ENCODE peak calls at places on chromosomes 16 and 17, in five cellular contexts. Z, T, G, X and V are unnamed samples.

GRCh38 chr16:85528528-85529387 is 84.4 kb upstream of the GSE1 start:
- DNase-seq in T (no peak), X (no peak), Z (no peak), G (no peak), V (no peak)

GRCh38 chr17:77375917-77376651 is 235.3 kb downstream of the SEC14L1 start:
- DNase-seq in T (peak; percentile 57), X (peak; percentile 92), G (peak; percentile 67), Z (no peak), V (no peak)

GRCh38 chr17:64413505-64413904 is 22.8 kb upstream of the PECAM1 start:
- DNase-seq in T (peak; percentile 27), Z (no peak), X (no peak), G (no peak), V (no peak)

GRCh38 chr16:77564791-77565390 is 130.1 kb upstream of the ADAMTS18 start:
- DNase-seq in G (no peak), Z (no peak), X (peak; percentile 8), T (peak; percentile 52), V (no peak)

GRCh38 chr16:14092579-14092978 is 21.5 kb downstream of the MRTFB start:
- DNase-seq in X (peak; percentile 24), T (no peak), G (no peak), Z (no peak), V (no peak)

GRCh38 chr17:81127526-81128177 is 37.7 kb upstream of the PVALEF start:
- DNase-seq in X (no peak), T (no peak), Z (no peak), G (no peak), V (no peak)

GRCh38 chr17:54901230-54901847 is 687 bp downstream of the TOM1L1 start:
- DNase-seq in X (peak; percentile 8), G (peak; percentile 34), T (peak; percentile 39), Z (no peak), V (no peak)

GRCh38 chr17:55720917-55721836 is 1.5 kb downstream of the TMEM100 start:
- DNase-seq in T (no peak), G (no peak), X (no peak), Z (no peak), V (no peak)

GRCh38 chr17:58873926-58874325 is 118.3 kb downstream of the PPM1E start:
- DNase-seq in G (no peak), Z (no peak), X (no peak), T (no peak), V (no peak)

GRCh38 chr16:11224894-11225676 is 30.9 kb downstream of the SOCS1 start:
- DNase-seq in T (no peak), G (no peak), X (peak; percentile 28), Z (no peak), V (no peak)

GRCh38 chr16:85334718-85335583 is 222.7 kb upstream of the CIBAR2 start:
- DNase-seq in T (peak; percentile 81), G (peak; percentile 77), Z (peak; percentile 51), X (no peak), V (no peak)

GRCh38 chr16:48008011-48008410 is 147.8 kb downstream of the ABCC12 start:
- DNase-seq in T (no peak), X (no peak), Z (no peak), G (peak; percentile 4), V (peak; percentile 11)

GRCh38 chr16:1055557-1055924 is 17.0 kb upstream of the SSTR5 start:
- DNase-seq in X (no peak), Z (no peak), G (no peak), T (no peak), V (no peak)

GRCh38 chr16:72285324-72285723 is 113.4 kb upstream of the PMFBP1 start:
- DNase-seq in X (no peak), T (no peak), Z (no peak), G (peak; percentile 39), V (peak; percentile 47)

GRCh38 chr17:83117594-83117993 is 38.2 kb downstream of the METRNL start:
- DNase-seq in X (no peak), T (no peak), Z (no peak), G (no peak), V (no peak)

GRCh38 chr16:9665851-9666271 is 516.4 kb downstream of the GRIN2A start:
- DNase-seq in X (no peak), G (no peak), T (no peak), Z (no peak), V (no peak)

GRCh38 chr16:10085078-10085798 is 97.0 kb downstream of the GRIN2A start:
- DNase-seq in X (no peak), T (no peak), G (no peak), Z (no peak), V (no peak)

GRCh38 chr17:77373298-77374169 is 232.8 kb downstream of the SEC14L1 start:
- DNase-seq in X (no peak), Z (no peak), G (peak; percentile 67), T (peak; percentile 87), V (no peak)

GRCh38 chr17:42809250-42809649 is 10.6 kb downstream of the CNTD1 start:
- DNase-seq in T (no peak), X (peak; percentile 93), Z (no peak), G (no peak), V (no peak)

GRCh38 chr17:15981646-15982580 is 17.6 kb downstream of the ZSWIM7 start:
- DNase-seq in G (no peak), X (peak; percentile 84), Z (no peak), T (peak; percentile 19), V (no peak)

GRCh38 chr17:4542726-4543191 is 12.4 kb downstream of the MYBBP1A start:
- DNase-seq in T (no peak), G (no peak), X (no peak), Z (no peak), V (no peak)

GRCh38 chr16:1277016-1277944 is 21.4 kb downstream of the TPSD1 start:
- DNase-seq in T (no peak), X (no peak), Z (no peak), G (no peak), V (no peak)

GRCh38 chr16:10599626-10600025 is 19.2 kb upstream of the EMP2 start:
- DNase-seq in Z (no peak), T (no peak), G (no peak), X (no peak), V (no peak)

GRCh38 chr16:65070831-65071230 is 51.0 kb downstream of the CDH11 start:
- DNase-seq in G (peak; percentile 56), T (peak; percentile 93), Z (peak; percentile 48), X (peak; percentile 99), V (no peak)

GRCh38 chr16:29114476-29115012 is 129.7 kb downstream of the LAT start:
- DNase-seq in Z (no peak), G (no peak), T (peak; percentile 9), X (no peak), V (no peak)

GRCh38 chr17:31744541-31744951 is 114.5 kb downstream of the COPRS start:
- DNase-seq in X (no peak), Z (no peak), G (no peak), T (no peak), V (no peak)

GRCh38 chr16:23499801-23500200 is 10.5 kb downstream of the GGA2 start:
- DNase-seq in Z (no peak), T (peak; percentile 55), G (peak; percentile 73), X (no peak), V (no peak)

GRCh38 chr16:2513405-2514332 is at the start of gene ATP6V0C:
- DNase-seq in Z (peak; percentile 93), X (peak; percentile 79), G (peak; percentile 92), T (peak; percentile 93), V (peak; percentile 96)

GRCh38 chr16:2516391-2517240 is 2.9 kb downstream of the ATP6V0C start:
- DNase-seq in T (no peak), Z (no peak), X (peak; percentile 10), G (no peak), V (no peak)

GRCh38 chr16:2515180-2515803 is 1.5 kb downstream of the ATP6V0C start:
- DNase-seq in X (no peak), Z (no peak), G (no peak), T (no peak), V (no peak)

GRCh38 chr16:2512920-2513404 is 790 bp upstream of the ATP6V0C start:
- DNase-seq in Z (no peak), T (peak; percentile 53), G (peak; percentile 72), X (no peak), V (no peak)

DNA sequence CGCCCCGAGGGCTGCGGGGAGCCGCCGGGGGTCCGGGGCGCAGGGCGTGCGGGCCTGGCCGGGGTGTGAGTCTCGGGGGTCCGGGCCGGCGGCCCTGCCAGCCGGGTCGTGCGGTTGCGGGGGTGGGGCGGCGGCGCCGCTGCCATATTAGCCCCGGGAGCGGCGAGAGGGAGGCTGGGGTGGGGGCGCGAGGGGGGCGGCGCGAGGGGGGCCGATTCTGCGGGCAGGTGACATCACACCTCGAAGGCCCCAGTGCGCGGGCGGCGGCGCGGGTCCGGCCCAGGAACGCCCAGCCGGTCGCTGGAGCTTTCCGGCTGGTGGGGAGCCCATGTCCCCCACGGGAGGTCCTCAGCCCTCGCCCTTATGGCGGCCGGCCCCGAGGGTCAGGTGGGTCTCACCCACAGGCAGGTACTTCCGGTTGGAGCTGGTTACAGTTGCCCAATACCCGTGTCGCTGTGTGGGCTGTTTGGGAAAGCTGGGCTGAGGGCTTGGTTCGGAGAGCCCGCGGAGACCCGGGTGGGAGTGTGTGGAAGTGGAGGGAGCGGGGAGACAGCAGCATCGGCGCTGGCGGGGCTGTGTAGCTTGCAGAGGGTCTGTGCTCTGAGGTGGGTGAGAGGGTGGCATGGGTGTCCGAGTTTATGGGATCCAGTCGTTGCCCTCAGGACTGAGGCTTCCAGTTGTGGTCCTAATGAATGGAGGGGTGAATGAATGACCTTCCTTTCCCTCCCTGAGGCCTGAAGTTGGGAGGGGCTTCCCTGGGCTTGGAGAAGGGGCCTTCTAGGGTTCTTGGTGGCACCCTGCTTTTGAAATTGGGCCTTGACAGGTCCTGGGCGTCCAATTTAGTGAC is 804 bp downstream of the ATP6V0C start:
- DNase-seq in G (peak; percentile 39), Z (no peak), X (no peak), T (peak; percentile 55), V (no peak)
- H3K4me1 ChIP-seq in G (peaks cover 3% of the 10 kb centered on the region), Z (peaks cover 38% of the 10 kb centered on the region), X (peaks cover 18% of the 10 kb centered on the region), T (peaks cover 2% of the 10 kb centered on the region), V (peaks cover 23% of the 10 kb centered on the region)

GRCh38 chr17:46776298-46777005 is 42.0 kb downstream of the WNT3 start:
- DNase-seq in Z (no peak), G (no peak), T (no peak), X (no peak), V (no peak)
- H3K23ac ChIP-seq in Z (no peak overlapping the region), G (no peak overlapping the region), T (no peak overlapping the region), X (no peak overlapping the region), V (no peak overlapping the region)

GRCh38 chr16:88939814-88940195 is 37.2 kb downstream of the CBFA2T3 start:
- DNase-seq in X (no peak), T (no peak), G (peak; percentile 30), Z (no peak), V (peak; percentile 56)
- H3K4me1 ChIP-seq in X (no peaks in the 10 kb centered on the region), T (no peaks in the 10 kb centered on the region), G (no peaks in the 10 kb centered on the region), Z (no peaks in the 10 kb centered on the region), V (peaks cover 4% of the 10 kb centered on the region)

DNA sequence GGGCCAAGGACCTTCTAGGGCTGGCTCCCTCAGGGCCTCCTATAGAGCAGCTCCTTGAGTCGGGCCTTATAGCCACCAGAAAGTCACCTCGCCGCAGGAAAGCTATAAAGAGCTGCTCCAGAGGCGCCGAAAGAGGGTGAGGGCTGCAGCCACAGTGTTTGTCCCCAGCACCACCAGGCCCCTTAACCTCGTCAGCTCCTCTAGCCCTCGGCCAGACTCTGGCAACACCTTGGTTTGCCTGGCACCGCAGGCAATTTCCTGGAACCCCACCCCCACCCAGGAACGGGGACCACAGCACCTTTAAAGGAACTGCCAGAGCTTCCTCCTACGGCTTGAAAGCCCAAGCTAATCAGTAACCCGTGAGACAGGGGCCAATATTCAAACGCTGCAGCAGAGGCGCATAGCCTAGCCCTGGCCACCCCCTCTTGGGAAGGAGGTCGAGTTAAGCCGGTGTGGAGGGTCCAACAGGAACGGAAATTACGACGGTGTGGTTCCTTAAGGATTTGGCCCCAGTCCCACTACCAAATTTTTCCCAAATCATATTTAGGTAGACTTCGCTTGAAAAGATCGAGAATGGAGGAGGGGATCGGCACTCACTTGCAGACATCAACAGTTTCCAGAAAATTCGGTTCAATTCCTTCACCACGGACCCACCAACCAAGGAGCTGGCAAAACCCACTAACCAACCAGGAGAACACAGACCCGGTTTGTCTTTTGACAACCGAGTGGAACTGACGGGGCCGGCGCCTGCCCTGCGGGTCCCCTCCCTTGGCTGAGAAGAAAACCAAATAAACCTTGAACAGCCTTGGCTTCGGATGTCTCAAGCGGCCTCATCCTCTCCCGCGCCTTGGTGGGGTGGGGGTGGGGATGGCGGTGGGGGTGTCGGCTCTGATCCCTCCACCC is 3.0 kb downstream of the HOXB6 start:
- DNase-seq in X (no peak), Z (no peak), G (no peak), T (no peak), V (no peak)
- H3K23ac ChIP-seq in X (no peak overlapping the region), Z (peak overlapping the region; percentile 21), G (no peak overlapping the region), T (peak overlapping the region; percentile 51), V (no peak overlapping the region)